ENCODE peak calls at places on chromosomes 3 and 15, in eight cellular contexts. H is KG1; W is A549; K is SK-N-SH; C is GM13977; G is activated CD8-positive, alpha-beta memory T cell treated with anti-CD3 and anti-CD28 coated beads for 48 hours; E is GM04504; B is COR-L47. A is an unnamed sample.

GRCh38 chr3:36393563-36393962 is 13.3 kb downstream of the STAC start:
- DNase-seq in H (no peak), W (no peak), E (no peak), K (no peak), C (no peak), B (no peak), G (no peak), A (no peak)

GRCh38 chr15:25800761-25801515 is 62.2 kb downstream of the ATP10A start:
- DNase-seq in W (no peak), E (no peak), K (no peak), H (no peak), C (no peak), B (no peak), G (no peak), A (no peak)

GRCh38 chr15:82943176-82943575 is 9.3 kb downstream of the HOMER2 start:
- DNase-seq in G (no peak), H (no peak), C (no peak), E (no peak), B (no peak), K (no peak), W (no peak), A (no peak)

GRCh38 chr3:156747046-156747445 is 72.7 kb downstream of the TIPARP start:
- DNase-seq in W (no peak), C (no peak), K (no peak), B (no peak), G (no peak), H (no peak), E (no peak), A (no peak)

GRCh38 chr15:80586141-80586540 is 109.0 kb upstream of the ABHD17C start:
- DNase-seq in E (no peak), K (no peak), H (no peak), C (no peak), B (no peak), G (no peak), W (no peak), A (no peak)

GRCh38 chr3:40623567-40623966 is 98.8 kb downstream of the ZNF621 start:
- DNase-seq in W (no peak), C (no peak), G (no peak), K (no peak), H (peak; percentile 33), E (no peak), B (no peak), A (no peak)

GRCh38 chr15:100721758-100722550 is 119.6 kb downstream of the ASB7 start:
- DNase-seq in K (no peak), H (no peak), C (no peak), W (peak; percentile 98), E (peak; percentile 100), B (peak; percentile 24), G (no peak), A (no peak)

GRCh38 chr3:124636863-124637296 is 93.4 kb upstream of the UMPS start:
- DNase-seq in G (no peak), H (no peak), B (no peak), W (no peak), C (no peak), K (no peak), E (no peak), A (no peak)

GRCh38 chr3:184178522-184179138 is 4.0 kb downstream of the AP2M1 start:
- DNase-seq in H (no peak), G (no peak), K (no peak), W (no peak), E (no peak), B (no peak), C (no peak), A (no peak)

GRCh38 chr3:32398531-32398930 is 6.9 kb downstream of the CMTM7 start:
- DNase-seq in C (no peak), G (no peak), B (no peak), E (no peak), H (no peak), W (no peak), K (no peak), A (no peak)

GRCh38 chr3:63051920-63052319 is 176.7 kb upstream of the CADPS start:
- DNase-seq in W (no peak), B (no peak), C (no peak), G (no peak), E (peak; percentile 40), K (no peak), H (no peak), A (no peak)

GRCh38 chr15:31974154-31974794 is 56.0 kb upstream of the CHRNA7 start:
- DNase-seq in E (no peak), B (no peak), C (no peak), H (no peak), K (no peak), G (no peak), W (no peak), A (no peak)

GRCh38 chr3:13072239-13073041 is 789 bp downstream of the IQSEC1 start:
- DNase-seq in E (no peak), K (peak; percentile 83), C (peak; percentile 80), B (peak; percentile 51), W (no peak), G (no peak), H (no peak), A (no peak)

GRCh38 chr3:148873928-148874326 is 8.8 kb downstream of the CPA3 start:
- DNase-seq in G (no peak), E (no peak), H (no peak), W (no peak), C (no peak), B (no peak), K (peak; percentile 41), A (no peak)

GRCh38 chr3:49668414-49668797 is 5.7 kb upstream of the APEH start:
- DNase-seq in E (no peak), G (no peak), C (no peak), K (no peak), B (no peak), W (peak; percentile 21), H (no peak), A (no peak)

GRCh38 chr3:129665024-129665768 is 58.7 kb upstream of the PLXND1 start:
- DNase-seq in B (no peak), G (no peak), C (no peak), K (no peak), W (no peak), H (no peak), E (peak; percentile 24), A (no peak)

GRCh38 chr3:13621381-13622221 is 72.7 kb downstream of the FBLN2 start:
- DNase-seq in K (no peak), C (no peak), E (no peak), B (no peak), H (no peak), G (no peak), W (no peak), A (peak; percentile 42)

GRCh38 chr3:4814302-4814903 is 164.8 kb upstream of the BHLHE40 start:
- DNase-seq in C (no peak), K (no peak), W (no peak), B (no peak), G (no peak), E (no peak), H (no peak), A (no peak)

GRCh38 chr3:64892664-64893309 is 205.0 kb upstream of the ADAMTS9 start:
- DNase-seq in K (no peak), G (no peak), H (no peak), E (no peak), W (no peak), C (no peak), B (no peak), A (peak; percentile 41)

GRCh38 chr3:73143821-73144237 is 82.4 kb downstream of the EBLN2 start:
- DNase-seq in W (no peak), C (no peak), B (no peak), K (no peak), E (peak; percentile 24), G (no peak), H (no peak), A (no peak)